ENCODE peak calls at places on chromosomes 13 and 19, in five cellular contexts. One of them, this sample, is unnamed.

GRCh38 chr13:26476744-26477129 is 80.7 kb upstream of the WASF3 start:
- DNase-seq in mammary epithelial cell: no peak
- DNase-seq in brain microvascular endothelial cell: no peak
- DNase-seq in left lung: no peak
- DNase-seq in RWPE1: no peak
- DNase-seq in this sample: no peak

GRCh38 chr19:38718747-38719543 is 25.3 kb downstream of the CAPN12 start:
- DNase-seq in mammary epithelial cell: peak; percentile 68
- DNase-seq in brain microvascular endothelial cell: peak; percentile 28
- DNase-seq in left lung: no peak
- DNase-seq in RWPE1: no peak
- DNase-seq in this sample: no peak

GRCh38 chr13:63307239-63307638 is 1891.6 kb upstream of the PCDH20 start:
- DNase-seq in mammary epithelial cell: no peak
- DNase-seq in brain microvascular endothelial cell: no peak
- DNase-seq in left lung: no peak
- DNase-seq in RWPE1: no peak
- DNase-seq in this sample: no peak

GRCh38 chr13:32837307-32837972 is 178.8 kb upstream of the KL start:
- DNase-seq in mammary epithelial cell: no peak
- DNase-seq in brain microvascular endothelial cell: no peak
- DNase-seq in left lung: no peak
- DNase-seq in RWPE1: no peak
- DNase-seq in this sample: no peak

GRCh38 chr19:55464669-55465068 is at the start of gene C19orf85:
- DNase-seq in mammary epithelial cell: no peak
- DNase-seq in brain microvascular endothelial cell: no peak
- DNase-seq in left lung: no peak
- DNase-seq in RWPE1: no peak
- DNase-seq in this sample: no peak

GRCh38 chr13:93079294-93079693 is 147.3 kb upstream of the GPC6 start:
- DNase-seq in mammary epithelial cell: peak; percentile 29
- DNase-seq in brain microvascular endothelial cell: peak; percentile 40
- DNase-seq in left lung: no peak
- DNase-seq in RWPE1: no peak
- DNase-seq in this sample: no peak

GRCh38 chr19:10979950-10980349 is 19.1 kb downstream of the SMARCA4 start:
- DNase-seq in mammary epithelial cell: no peak
- DNase-seq in brain microvascular endothelial cell: no peak
- DNase-seq in left lung: no peak
- DNase-seq in RWPE1: no peak
- DNase-seq in this sample: no peak

GRCh38 chr13:40116008-40116407 is 460.5 kb downstream of the COG6 start:
- DNase-seq in mammary epithelial cell: peak; percentile 94
- DNase-seq in brain microvascular endothelial cell: peak; percentile 96
- DNase-seq in left lung: peak; percentile 45
- DNase-seq in RWPE1: peak; percentile 76
- DNase-seq in this sample: no peak

GRCh38 chr13:106597190-106597589 is 29.3 kb upstream of the ARGLU1 start:
- DNase-seq in mammary epithelial cell: no peak
- DNase-seq in brain microvascular endothelial cell: peak; percentile 14
- DNase-seq in left lung: no peak
- DNase-seq in RWPE1: no peak
- DNase-seq in this sample: no peak

GRCh38 chr13:112750570-112750969 is 60.7 kb downstream of the ATP11A start:
- DNase-seq in mammary epithelial cell: no peak
- DNase-seq in brain microvascular endothelial cell: no peak
- DNase-seq in left lung: no peak
- DNase-seq in RWPE1: no peak
- DNase-seq in this sample: no peak

GRCh38 chr13:109155301-109155761 is 525.9 kb downstream of the MYO16 start:
- DNase-seq in mammary epithelial cell: peak; percentile 14
- DNase-seq in brain microvascular endothelial cell: peak; percentile 89
- DNase-seq in left lung: no peak
- DNase-seq in RWPE1: peak; percentile 74
- DNase-seq in this sample: no peak

GRCh38 chr13:28935104-28935503 is 115.0 kb downstream of the MTUS2 start:
- DNase-seq in mammary epithelial cell: no peak
- DNase-seq in brain microvascular endothelial cell: no peak
- DNase-seq in left lung: no peak
- DNase-seq in RWPE1: no peak
- DNase-seq in this sample: no peak

GRCh38 chr19:18439025-18439909 is 1.3 kb upstream of the ISYNA1 start:
- DNase-seq in mammary epithelial cell: no peak
- DNase-seq in brain microvascular endothelial cell: peak; percentile 68
- DNase-seq in left lung: no peak
- DNase-seq in RWPE1: no peak
- DNase-seq in this sample: no peak

GRCh38 chr19:16977306-16977705 is 49.3 kb downstream of the CPAMD8 start:
- DNase-seq in mammary epithelial cell: no peak
- DNase-seq in brain microvascular endothelial cell: no peak
- DNase-seq in left lung: no peak
- DNase-seq in RWPE1: no peak
- DNase-seq in this sample: no peak

GRCh38 chr13:109642358-109642757 is 144.0 kb downstream of the IRS2 start:
- DNase-seq in mammary epithelial cell: no peak
- DNase-seq in brain microvascular endothelial cell: no peak
- DNase-seq in left lung: no peak
- DNase-seq in RWPE1: no peak
- DNase-seq in this sample: no peak

GRCh38 chr19:49691243-49692101 is 556 bp downstream of the CPT1C start:
- DNase-seq in mammary epithelial cell: no peak
- DNase-seq in brain microvascular endothelial cell: peak; percentile 61
- DNase-seq in left lung: no peak
- DNase-seq in RWPE1: no peak
- DNase-seq in this sample: peak; percentile 41

GRCh38 chr19:34555447-34555846 is 73.9 kb downstream of the WTIP start:
- DNase-seq in mammary epithelial cell: peak; percentile 9
- DNase-seq in brain microvascular endothelial cell: peak; percentile 25
- DNase-seq in left lung: no peak
- DNase-seq in RWPE1: no peak
- DNase-seq in this sample: no peak
- TF ChIP-seq CTCF in mammary epithelial cell: peak; percentile 48
- TF ChIP-seq CTCF in brain microvascular endothelial cell: peak; percentile 29
- TF ChIP-seq CTCF in left lung: no peak
- TF ChIP-seq CTCF in RWPE1: no peak
- TF ChIP-seq CTCF in this sample: peak; percentile 48

GRCh38 chr13:96782186-96782585 is 212.1 kb downstream of the OXGR1 start:
- DNase-seq in mammary epithelial cell: no peak
- DNase-seq in brain microvascular endothelial cell: no peak
- DNase-seq in left lung: no peak
- DNase-seq in RWPE1: no peak
- DNase-seq in this sample: no peak
- TF ChIP-seq CTCF in mammary epithelial cell: no peak
- TF ChIP-seq CTCF in brain microvascular endothelial cell: no peak
- TF ChIP-seq CTCF in left lung: no peak
- TF ChIP-seq CTCF in RWPE1: no peak
- TF ChIP-seq CTCF in this sample: no peak

GRCh38 chr19:44689290-44690130 is 9.4 kb upstream of the CEACAM16 start:
- DNase-seq in mammary epithelial cell: no peak
- DNase-seq in brain microvascular endothelial cell: peak; percentile 60
- DNase-seq in left lung: peak; percentile 78
- DNase-seq in RWPE1: no peak
- DNase-seq in this sample: peak; percentile 88
- TF ChIP-seq CTCF in mammary epithelial cell: peak; percentile 94
- TF ChIP-seq CTCF in brain microvascular endothelial cell: peak; percentile 98
- TF ChIP-seq CTCF in left lung: peak; percentile 96
- TF ChIP-seq CTCF in RWPE1: peak; percentile 88
- TF ChIP-seq CTCF in this sample: peak; percentile 97

GRCh38 chr13:100594731-100595130 is 6.1 kb upstream of the GGACT start:
- DNase-seq in mammary epithelial cell: no peak
- DNase-seq in brain microvascular endothelial cell: no peak
- DNase-seq in left lung: no peak
- DNase-seq in RWPE1: no peak
- DNase-seq in this sample: no peak
- TF ChIP-seq CTCF in mammary epithelial cell: peak; percentile 34
- TF ChIP-seq CTCF in brain microvascular endothelial cell: peak; percentile 55
- TF ChIP-seq CTCF in left lung: no peak
- TF ChIP-seq CTCF in RWPE1: no peak
- TF ChIP-seq CTCF in this sample: peak; percentile 60

DNA sequence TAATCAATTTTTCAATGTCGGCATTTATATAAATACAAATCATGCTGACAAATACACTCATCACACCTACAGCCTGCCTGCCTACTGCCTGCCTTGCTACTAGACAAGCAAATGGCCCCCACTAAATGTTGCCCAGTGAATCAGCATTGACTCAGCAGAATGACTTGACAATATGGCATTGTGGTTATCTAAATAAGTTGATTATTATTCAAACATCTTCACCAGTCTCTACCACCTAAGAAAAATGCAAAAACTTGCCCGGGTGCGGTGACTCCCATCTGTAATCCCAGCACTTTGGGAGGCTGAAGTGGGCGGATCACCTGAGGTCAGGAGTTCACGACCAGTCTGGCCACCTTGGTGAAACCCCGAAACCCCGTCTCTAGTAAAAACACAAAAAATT is 296.1 kb downstream of the PCDH9 start:
- DNase-seq in mammary epithelial cell: peak; percentile 97
- DNase-seq in brain microvascular endothelial cell: peak; percentile 86
- DNase-seq in left lung: no peak
- DNase-seq in RWPE1: peak; percentile 50
- DNase-seq in this sample: no peak
- TF ChIP-seq CTCF in mammary epithelial cell: no peak
- TF ChIP-seq CTCF in brain microvascular endothelial cell: no peak
- TF ChIP-seq CTCF in left lung: no peak
- TF ChIP-seq CTCF in RWPE1: no peak
- TF ChIP-seq CTCF in this sample: no peak

GRCh38 chr13:23778007-23778687 is 111.1 kb downstream of the MIPEP start:
- DNase-seq in mammary epithelial cell: no peak
- DNase-seq in brain microvascular endothelial cell: no peak
- DNase-seq in left lung: no peak
- DNase-seq in RWPE1: no peak
- DNase-seq in this sample: no peak
- TF ChIP-seq CTCF in mammary epithelial cell: no peak
- TF ChIP-seq CTCF in brain microvascular endothelial cell: peak; percentile 67
- TF ChIP-seq CTCF in left lung: no peak
- TF ChIP-seq CTCF in RWPE1: no peak
- TF ChIP-seq CTCF in this sample: no peak

This sample was measured in progenitor cell of endocrine pancreas.